ENCODE peak calls at places on chromosomes 4 and X, in eight cellular contexts. X is pancreas; U is HL-60; K is lung; Q is neural progenitor cell; F is CD4-positive, alpha-beta T cell; A is PC-3; C is heart right ventricle. H is an unnamed sample.

GRCh38 chr4:4694296-4694772 is 152.5 kb upstream of the STX18 start:
- DNase-seq in X (no peak), K (no peak), A (no peak), C (peak; percentile 33), F (no peak), U (no peak), Q (peak; percentile 49), H (no peak)

GRCh38 chr4:535181-535923 is 36.3 kb downstream of the PIGG start:
- DNase-seq in C (no peak), X (no peak), Q (no peak), A (no peak), F (no peak), K (no peak), U (no peak), H (no peak)

GRCh38 chr4:62640296-62640695 is 1440.2 kb downstream of the ADGRL3 start:
- DNase-seq in C (no peak), Q (no peak), F (no peak), X (no peak), U (no peak), K (no peak), A (peak; percentile 81), H (no peak)

GRCh38 chr4:55920571-55920970 is 28.2 kb upstream of the CEP135 start:
- DNase-seq in C (no peak), K (no peak), A (no peak), U (no peak), X (no peak), Q (no peak), F (no peak), H (no peak)

GRCh38 chrX:20571611-20572010 is 304.9 kb upstream of the RPS6KA3 start:
- DNase-seq in F (no peak), X (no peak), K (no peak), U (no peak), C (no peak), Q (peak; percentile 13), A (peak; percentile 37), H (no peak)

GRCh38 chrX:57286507-57287251 is at the start of gene FAAH2:
- DNase-seq in Q (peak; percentile 73), X (peak; percentile 76), A (peak; percentile 87), F (peak; percentile 70), U (no peak), C (no peak), K (peak; percentile 70), H (peak; percentile 15)

GRCh38 chr4:146182450-146182849 is 6.9 kb downstream of the LSM6 start:
- DNase-seq in K (no peak), F (no peak), A (no peak), C (no peak), Q (no peak), X (no peak), U (no peak), H (no peak)

GRCh38 chr4:26050212-26050643 is 136.2 kb downstream of the SMIM20 start:
- DNase-seq in C (peak; percentile 47), A (no peak), Q (no peak), X (no peak), F (no peak), U (no peak), K (peak; percentile 41), H (no peak)

GRCh38 chr4:45078201-45078600 is 351.8 kb upstream of the GNPDA2 start:
- DNase-seq in U (no peak), Q (no peak), K (no peak), C (no peak), A (peak; percentile 37), F (no peak), X (no peak), H (no peak)

GRCh38 chr4:48799157-48799556 is 19.1 kb upstream of the FRYL start:
- DNase-seq in F (no peak), A (peak; percentile 71), U (no peak), C (no peak), K (no peak), Q (no peak), X (no peak), H (no peak)

GRCh38 chr4:48804584-48805301 is 24.7 kb upstream of the FRYL start:
- DNase-seq in F (no peak), U (no peak), X (no peak), K (no peak), Q (no peak), C (no peak), A (no peak), H (no peak)

GRCh38 chr4:48798117-48798516 is 18.0 kb upstream of the FRYL start:
- DNase-seq in U (no peak), F (no peak), Q (no peak), C (no peak), K (no peak), A (no peak), X (no peak), H (no peak)

GRCh38 chr4:48801016-48801715 is 21.1 kb upstream of the FRYL start:
- DNase-seq in A (no peak), C (no peak), F (no peak), X (no peak), U (no peak), Q (no peak), K (no peak), H (no peak)

DNA sequence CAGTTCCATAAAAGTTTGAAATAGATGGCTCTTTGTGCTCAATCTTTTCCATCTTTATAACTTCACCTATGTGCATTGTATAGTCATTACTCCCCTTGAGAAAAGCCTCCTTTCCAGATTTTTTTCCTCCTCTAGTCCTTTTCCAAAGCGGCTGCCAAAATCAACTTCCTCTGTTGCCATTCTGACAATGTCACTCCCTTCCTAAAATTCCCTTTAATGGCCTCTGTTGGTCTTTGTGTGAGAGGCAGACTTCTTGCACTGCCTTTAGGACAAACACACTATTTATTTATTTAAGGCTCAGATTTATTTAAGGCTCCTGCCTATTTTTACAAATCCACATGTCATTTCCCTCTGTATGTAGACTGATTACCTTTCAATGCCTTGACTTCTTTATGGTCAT is 21.7 kb upstream of the FRYL start:
- DNase-seq in C (no peak), F (no peak), Q (no peak), A (peak; percentile 71), U (no peak), K (no peak), X (no peak), H (no peak)
- TF ChIP-seq CTCF in C (no peak), F (no peak), Q (no peak), A (no peak), U (no peak), K (no peak), X (no peak), H (no peak)

DNA sequence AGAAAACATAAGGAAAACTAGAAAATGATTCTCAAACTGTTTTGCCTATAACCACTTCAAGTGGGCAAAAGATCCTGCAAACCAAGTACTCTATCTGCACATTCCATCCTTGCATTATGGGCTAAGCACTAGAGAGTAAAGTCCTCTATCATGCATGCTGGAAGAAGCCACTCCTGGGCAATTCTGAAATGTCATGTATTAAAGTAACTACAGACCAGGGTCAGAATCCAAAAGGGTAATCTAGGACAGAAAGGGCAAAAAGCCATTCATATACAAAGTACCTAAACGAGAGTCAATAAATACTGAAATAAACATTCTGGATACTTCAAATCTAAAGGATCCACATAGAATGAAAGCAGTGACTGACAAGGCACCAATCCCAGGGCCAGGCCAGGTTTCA is 1.1 kb downstream of the SNX12 start:
- DNase-seq in F (no peak), U (no peak), A (no peak), K (no peak), C (no peak), Q (no peak), X (no peak), H (no peak)
- H3K27ac ChIP-seq in F (no peak overlapping the region), U (no peak overlapping the region), A (peak overlapping the region; percentile 66), K (peak overlapping the region; percentile 73), C (no peak overlapping the region), Q (no peak overlapping the region), X (no peak overlapping the region), H (peak overlapping the region; percentile 86)

GRCh38 chrX:123202523-123202922 is 18.4 kb downstream of the GRIA3 start:
- DNase-seq in U (no peak), C (no peak), X (no peak), Q (no peak), F (no peak), A (no peak), K (no peak), H (no peak)

GRCh38 chrX:123199338-123199737 is 15.3 kb downstream of the GRIA3 start:
- DNase-seq in A (no peak), U (no peak), C (no peak), X (no peak), Q (no peak), K (no peak), F (no peak), H (no peak)

GRCh38 chrX:123206222-123206621 is 22.1 kb downstream of the GRIA3 start:
- DNase-seq in A (no peak), Q (no peak), K (no peak), C (no peak), F (no peak), X (no peak), U (no peak), H (no peak)

GRCh38 chrX:123201720-123202119 is 17.6 kb downstream of the GRIA3 start:
- DNase-seq in A (peak; percentile 38), Q (no peak), F (no peak), U (no peak), K (no peak), C (no peak), X (no peak), H (no peak)

DNA sequence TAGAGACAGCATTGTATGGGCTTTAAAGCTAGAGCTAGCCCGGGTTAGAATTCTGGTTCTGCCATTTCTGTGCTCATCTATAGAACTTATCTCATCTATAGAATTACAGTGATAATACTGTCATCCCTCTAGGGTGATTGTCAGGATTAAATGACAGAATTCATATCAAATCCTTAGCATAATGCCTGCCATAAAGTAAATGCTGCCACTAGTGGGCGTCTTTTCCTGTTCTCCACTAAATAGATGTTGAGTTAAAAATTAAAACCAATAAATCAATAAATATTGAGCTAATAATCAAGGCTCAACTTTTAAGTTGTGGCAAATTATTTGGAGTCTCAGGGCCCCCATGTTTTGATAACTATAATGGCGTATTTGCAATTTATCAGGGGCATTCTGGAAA is 19.7 kb downstream of the GRIA3 start:
- DNase-seq in F (no peak), U (no peak), Q (no peak), K (no peak), C (no peak), X (no peak), A (no peak), H (no peak)
- TF ChIP-seq CTCF in F (no peak), U (no peak), Q (peak; percentile 33), K (no peak), C (no peak), X (no peak), A (peak; percentile 33), H (no peak)

GRCh38 chr4:23946307-23946706 is 56.5 kb upstream of the PPARGC1A start:
- DNase-seq in Q (peak; percentile 16), F (no peak), K (no peak), C (no peak), A (no peak), U (no peak), X (no peak), H (no peak)

GRCh38 chr4:23945521-23946017 is 55.7 kb upstream of the PPARGC1A start:
- DNase-seq in K (no peak), C (no peak), Q (no peak), F (no peak), A (peak; percentile 46), X (no peak), U (peak; percentile 52), H (no peak)

GRCh38 chr4:23943478-23943877 is 53.6 kb upstream of the PPARGC1A start:
- DNase-seq in A (no peak), C (no peak), U (no peak), F (no peak), Q (no peak), X (no peak), K (no peak), H (no peak)

GRCh38 chr4:23952258-23952657 is 62.4 kb upstream of the PPARGC1A start:
- DNase-seq in K (no peak), Q (no peak), C (no peak), F (no peak), U (no peak), A (no peak), X (no peak), H (no peak)

GRCh38 chr4:23947826-23948225 is 58.0 kb upstream of the PPARGC1A start:
- DNase-seq in Q (no peak), C (no peak), A (no peak), K (no peak), X (no peak), U (no peak), F (no peak), H (no peak)
- H3K27ac ChIP-seq in Q (no peak overlapping the region), C (no peak overlapping the region), A (no peak overlapping the region), K (no peak overlapping the region), X (no peak overlapping the region), U (no peak overlapping the region), F (no peak overlapping the region), H (no peak overlapping the region)